ENCODE peak calls at places on chromosomes 16 and 17, in nine cellular contexts. K is NCI-H510A, B is NCI-H1092 treated with DMSO at 0.1 percent for 48 hours, M is left cardiac atrium, S is cerebellar nuclear complex, G is skeletal muscle cell, I is hypothalamus, H is NCI-H774, N is heart left ventricle. F is an unnamed sample.

GRCh38 chr17:76504117-76504516 is 2.9 kb upstream of the RHBDF2 start:
- DNase-seq in B (no peak), H (no peak), K (no peak), I (no peak), G (no peak), N (no peak), M (no peak), S (no peak), F (no peak)

GRCh38 chr17:40862985-40863733 is 3.9 kb downstream of the KRT12 start:
- DNase-seq in G (no peak), S (no peak), I (no peak), B (no peak), N (no peak), H (no peak), M (no peak), K (no peak), F (no peak)

GRCh38 chr16:81723098-81723723 is 55.9 kb upstream of the PLCG2 start:
- DNase-seq in M (no peak), K (peak; percentile 56), I (no peak), S (no peak), H (peak; percentile 46), B (peak; percentile 82), G (peak; percentile 29), N (no peak), F (no peak)

GRCh38 chr17:42525221-42525620 is 10.8 kb upstream of the NAGLU start:
- DNase-seq in H (no peak), M (no peak), N (no peak), K (no peak), B (no peak), S (no peak), I (no peak), G (no peak), F (peak; percentile 54)

GRCh38 chr17:9401434-9401833 is 174.2 kb downstream of the STX8 start:
- DNase-seq in B (no peak), I (no peak), G (peak; percentile 52), H (no peak), N (no peak), S (no peak), K (no peak), M (no peak), F (peak; percentile 39)

GRCh38 chr17:61463068-61463980 is 11.1 kb downstream of the TBX4 start:
- DNase-seq in N (no peak), H (no peak), I (no peak), B (no peak), S (no peak), M (no peak), K (no peak), G (no peak), F (no peak)

GRCh38 chr17:7717756-7718350 is 309 bp downstream of the DNAH2 start:
- DNase-seq in N (no peak), K (no peak), H (no peak), M (no peak), G (peak; percentile 5), B (peak; percentile 38), I (peak; percentile 36), S (no peak), F (no peak)

GRCh38 chr17:75979705-75980187 is 706 bp downstream of the TEN1 start:
- DNase-seq in N (no peak), B (no peak), G (peak; percentile 48), S (no peak), I (no peak), H (no peak), M (no peak), K (no peak), F (peak; percentile 18)

GRCh38 chr17:77320046-77320445 is 179.3 kb downstream of the SEC14L1 start:
- DNase-seq in N (no peak), G (no peak), K (no peak), I (no peak), S (no peak), H (no peak), M (no peak), B (no peak), F (no peak)

F was measured in AG04450.